ENCODE peak calls at places on chromosomes 1 and 21, in six cellular contexts. H, K, P, Z, E and B are unnamed samples.

GRCh38 chr1:209266590-209267172 is 316.8 kb upstream of the CAMK1G start:
- DNase-seq in P (no peak), H (no peak), Z (no peak), E (no peak), K (no peak), B (no peak)

GRCh38 chr1:160522136-160522535 is 919 bp downstream of the SLAMF6 start:
- DNase-seq in K (no peak), E (no peak), H (no peak), P (no peak), Z (no peak), B (no peak)

GRCh38 chr1:107821340-107821739 is 143.6 kb downstream of the VAV3 start:
- DNase-seq in K (no peak), Z (no peak), E (no peak), P (no peak), H (no peak), B (no peak)

GRCh38 chr1:93033785-93034184 is 45.3 kb upstream of the MTF2 start:
- DNase-seq in H (no peak), E (no peak), K (no peak), Z (no peak), P (no peak), B (no peak)

GRCh38 chr1:106536741-106537140 is 519.7 kb upstream of the PRMT6 start:
- DNase-seq in H (no peak), Z (no peak), E (no peak), K (no peak), P (no peak), B (no peak)

GRCh38 chr1:163013826-163014600 is 55.1 kb upstream of the RGS4 start:
- DNase-seq in P (no peak), K (peak), Z (no peak), E (no peak), H (no peak), B (no peak)

GRCh38 chr1:224707849-224708725 is 92.0 kb downstream of the CNIH3 start:
- DNase-seq in Z (no peak), P (peak), K (no peak), H (no peak), E (no peak), B (no peak)

GRCh38 chr1:65896721-65897120 is 104.0 kb downstream of the PDE4B start:
- DNase-seq in K (no peak), P (no peak), E (no peak), Z (no peak), H (no peak), B (no peak)

GRCh38 chr1:168408531-168409242 is 128.0 kb downstream of the TBX19 start:
- DNase-seq in H (peak), E (no peak), Z (no peak), P (no peak), K (peak), B (no peak)

GRCh38 chr1:54888080-54888733 is 1.2 kb upstream of the DHCR24 start:
- DNase-seq in K (no peak), H (no peak), Z (no peak), P (no peak), E (no peak), B (no peak)

GRCh38 chr1:81912383-81912782 is 111.6 kb downstream of the ADGRL2 start:
- DNase-seq in Z (no peak), E (no peak), H (no peak), K (peak), P (no peak), B (no peak)

GRCh38 chr1:1562556-1563195 is 12.0 kb downstream of the SSU72 start:
- DNase-seq in E (no peak), K (no peak), Z (no peak), P (no peak), H (no peak), B (peak)

GRCh38 chr1:200737647-200738296 is 921 bp upstream of the CAMSAP2 start:
- DNase-seq in Z (no peak), E (no peak), P (no peak), K (no peak), H (no peak), B (no peak)

GRCh38 chr1:180920702-180921101 is 8.0 kb downstream of the KIAA1614 start:
- DNase-seq in Z (no peak), H (no peak), K (no peak), P (no peak), E (no peak), B (no peak)
- TF ChIP-seq CTCF in Z (no peak), H (no peak), K (no peak), P (no peak), E (no peak), B (peak)

GRCh38 chr1:147496571-147496970 is 44.7 kb upstream of the BCL9 start:
- DNase-seq in K (peak), Z (peak), E (peak), H (no peak), P (peak), B (peak)

GRCh38 chr1:147502760-147503159 is 38.5 kb upstream of the BCL9 start:
- DNase-seq in Z (no peak), H (no peak), E (no peak), P (no peak), K (no peak), B (no peak)

GRCh38 chr1:147496044-147496443 is 45.3 kb upstream of the BCL9 start:
- DNase-seq in P (no peak), Z (no peak), E (no peak), H (no peak), K (no peak), B (no peak)

GRCh38 chr1:147497826-147498225 is 43.5 kb upstream of the BCL9 start:
- DNase-seq in H (no peak), Z (no peak), K (no peak), E (no peak), P (no peak), B (no peak)

DNA sequence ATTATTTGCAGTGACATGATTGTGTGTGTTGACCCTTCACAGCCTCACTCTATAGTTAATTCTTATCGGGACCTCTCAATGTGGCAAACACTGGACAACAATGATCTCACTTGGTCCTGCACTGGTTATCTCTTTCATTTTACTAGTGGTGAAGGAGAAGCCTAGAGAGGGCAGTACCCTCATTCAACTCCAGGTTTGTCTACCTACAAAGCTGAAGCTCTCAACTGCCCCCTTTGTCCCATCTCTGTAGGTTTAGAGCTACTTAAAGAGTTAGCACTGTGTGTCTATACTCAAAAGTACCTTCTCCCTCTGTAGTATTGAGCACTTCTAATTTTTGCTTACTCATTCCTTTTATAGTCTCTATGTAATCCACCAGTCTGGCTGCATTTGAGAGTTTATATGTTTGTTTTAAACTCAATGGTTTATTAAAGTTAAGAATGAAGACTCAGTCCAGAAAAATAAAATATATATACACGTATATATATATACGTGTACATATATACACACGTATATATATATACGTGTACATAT is 40.9 kb upstream of the BCL9 start:
- DNase-seq in K (no peak), Z (no peak), P (no peak), H (no peak), E (no peak), B (no peak)
- TF ChIP-seq CTCF in K (no peak), Z (no peak), P (no peak), H (no peak), E (no peak), B (no peak)

GRCh38 chr1:21901473-21901847 is 35.6 kb downstream of the HSPG2 start:
- DNase-seq in K (no peak), E (peak), P (no peak), H (no peak), Z (no peak), B (no peak)
- TF ChIP-seq CTCF in K (no peak), E (peak), P (no peak), H (no peak), Z (peak), B (no peak)

GRCh38 chr1:202090994-202091393 is 31.7 kb upstream of the GPR37L1 start:
- DNase-seq in P (no peak), H (no peak), K (no peak), Z (no peak), E (no peak), B (no peak)
- TF ChIP-seq CTCF in P (no peak), H (no peak), K (peak), Z (no peak), E (no peak), B (no peak)

DNA sequence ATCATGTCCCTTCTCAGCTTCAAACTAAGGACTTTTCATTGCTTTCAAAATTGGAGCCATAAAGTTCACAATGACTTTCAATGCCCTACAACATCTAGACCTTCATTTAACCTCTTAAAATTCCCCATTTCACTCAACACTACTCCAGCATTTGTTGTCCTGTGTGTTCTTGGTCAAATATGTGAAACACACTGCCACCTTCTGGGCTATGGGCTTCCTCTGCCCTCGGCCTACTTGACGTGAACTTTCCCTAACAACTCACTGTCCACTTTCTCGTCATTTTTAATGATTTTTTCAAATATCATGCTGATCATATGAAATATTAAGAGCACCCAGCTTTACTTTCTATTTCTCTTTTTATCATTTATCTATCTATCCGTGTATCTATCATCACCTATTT is 2018.4 kb downstream of the NCAM2 start:
- DNase-seq in Z (no peak), E (peak), P (no peak), K (no peak), H (no peak), B (peak)
- TF ChIP-seq CTCF in Z (no peak), E (peak), P (no peak), K (no peak), H (no peak), B (peak)

GRCh38 chr1:186327331-186327730 is 47.7 kb downstream of the TPR start:
- DNase-seq in E (no peak), P (no peak), H (no peak), Z (no peak), K (no peak), B (no peak)

GRCh38 chr1:186325239-186325638 is 49.8 kb downstream of the TPR start:
- DNase-seq in E (peak), Z (no peak), P (no peak), K (no peak), H (no peak), B (no peak)

GRCh38 chr1:186326009-186326408 is 49.0 kb downstream of the TPR start:
- DNase-seq in E (no peak), Z (no peak), P (no peak), H (no peak), K (no peak), B (no peak)

GRCh38 chr1:186330758-186331157 is 44.3 kb downstream of the TPR start:
- DNase-seq in H (no peak), E (no peak), Z (no peak), K (no peak), P (no peak), B (no peak)
- TF ChIP-seq CTCF in H (no peak), E (peak), Z (peak), K (no peak), P (peak), B (peak)

DNA sequence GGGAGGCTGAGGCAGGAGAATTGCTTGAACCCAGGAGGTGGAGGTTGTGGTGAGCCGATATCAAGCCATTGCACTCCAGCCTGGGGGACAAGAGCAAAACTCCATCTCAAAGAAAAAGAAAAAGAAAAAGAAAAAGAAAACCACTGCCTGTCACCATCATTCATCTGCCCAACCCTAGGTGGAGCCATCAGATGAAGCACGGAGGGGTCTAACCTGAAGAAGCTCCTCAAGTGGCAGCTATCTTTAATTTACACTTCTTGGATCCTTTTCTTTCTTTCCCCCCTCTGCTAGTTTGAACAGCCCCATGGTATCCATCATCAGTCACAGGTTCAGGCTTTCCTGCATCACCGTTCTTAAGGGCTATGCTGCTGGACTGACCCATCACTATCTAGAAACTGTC is 57.0 kb downstream of the PLEKHA6 start:
- DNase-seq in P (no peak), K (no peak), Z (no peak), E (no peak), H (no peak), B (no peak)
- TF ChIP-seq CTCF in P (no peak), K (no peak), Z (no peak), E (no peak), H (no peak), B (no peak)

GRCh38 chr21:24895885-24896734 is 711.2 kb downstream of the MRPL39 start:
- DNase-seq in Z (no peak), P (peak), E (no peak), K (no peak), H (no peak), B (no peak)
- TF ChIP-seq CTCF in Z (peak), P (peak), E (no peak), K (no peak), H (no peak), B (peak)

GRCh38 chr1:117794073-117794472 is 135.3 kb downstream of the GDAP2 start:
- DNase-seq in Z (peak), E (no peak), H (no peak), P (no peak), K (no peak), B (no peak)

GRCh38 chr1:117793396-117793795 is 136.0 kb downstream of the GDAP2 start:
- DNase-seq in Z (no peak), H (no peak), P (no peak), E (no peak), K (no peak), B (no peak)

GRCh38 chr1:117795792-117796191 is 133.6 kb downstream of the GDAP2 start:
- DNase-seq in Z (no peak), H (no peak), K (no peak), E (no peak), P (no peak), B (no peak)

GRCh38 chr1:117795190-117795589 is 134.2 kb downstream of the GDAP2 start:
- DNase-seq in H (no peak), K (no peak), Z (peak), P (no peak), E (no peak), B (no peak)

GRCh38 chr1:117796226-117796625 is 133.2 kb downstream of the GDAP2 start:
- DNase-seq in Z (no peak), H (no peak), E (no peak), P (no peak), K (no peak), B (no peak)
- TF ChIP-seq CTCF in Z (no peak), H (no peak), E (no peak), P (no peak), K (no peak), B (no peak)